ENCODE peak calls at places on chromosomes 16 and 17, in six cellular contexts. M is H1, I is GM12891, Y is HepG2, Z is GM12878, H is K562. U is an unnamed sample.

GRCh38 chr16:2271848-2272461 is 4.0 kb upstream of the RNPS1 start:
- DNase-seq in M (no peak), Y (no peak), H (no peak), Z (no peak), I (no peak), U (no peak)

GRCh38 chr17:63433746-63434591 is 12.1 kb downstream of the CYB561 start:
- DNase-seq in M (no peak), Z (no peak), H (no peak), Y (no peak), I (no peak), U (no peak)

GRCh38 chr16:9476744-9477143 is 385.3 kb downstream of the HAPSTR1 start:
- DNase-seq in Y (no peak), I (no peak), H (no peak), Z (no peak), M (no peak), U (no peak)

GRCh38 chr16:67719778-67720144 is 645 bp upstream of the GFOD2 start:
- DNase-seq in Y (peak), I (no peak), M (no peak), Z (no peak), H (peak), U (no peak)

GRCh38 chr16:1826691-1827573 is at the start of the genes FAHD1 and HAGH:
- DNase-seq in Y (peak), I (peak), M (peak), Z (peak), H (peak), U (peak)

GRCh38 chr16:85995591-85996461 is 96.9 kb downstream of the IRF8 start:
- DNase-seq in Y (no peak), M (no peak), Z (peak), H (no peak), I (no peak), U (no peak)

GRCh38 chr16:12583237-12583897 is 220.3 kb downstream of the CPPED1 start:
- DNase-seq in H (no peak), Y (no peak), M (no peak), Z (no peak), I (no peak), U (no peak)

GRCh38 chr17:79981661-79982101 is 54.0 kb downstream of the TBC1D16 start:
- DNase-seq in M (no peak), Y (no peak), Z (no peak), H (no peak), I (no peak), U (no peak)

GRCh38 chr17:34623856-34624766 is 44.7 kb downstream of the TMEM132E start:
- DNase-seq in I (no peak), M (no peak), H (no peak), Y (peak), Z (no peak), U (no peak)

GRCh38 chr17:74245818-74246204 is 28.2 kb upstream of the DNAI2 start:
- DNase-seq in Z (no peak), H (no peak), I (no peak), Y (no peak), M (no peak), U (no peak)

GRCh38 chr17:73643012-73643845 is 1.0 kb downstream of the SDK2 start:
- DNase-seq in I (peak), M (no peak), Z (no peak), H (no peak), Y (no peak), U (no peak)

GRCh38 chr16:57888128-57888527 is 82.8 kb downstream of the CNGB1 start:
- DNase-seq in H (no peak), Z (no peak), I (no peak), M (no peak), Y (no peak), U (no peak)

GRCh38 chr16:57887711-57888110 is 83.2 kb downstream of the CNGB1 start:
- DNase-seq in I (no peak), Y (no peak), M (no peak), H (no peak), Z (no peak), U (no peak)

GRCh38 chr16:57889960-57890751 is 80.8 kb downstream of the CNGB1 start:
- DNase-seq in H (no peak), I (no peak), Z (no peak), Y (no peak), M (no peak), U (no peak)

GRCh38 chr16:57889522-57889921 is 81.4 kb downstream of the CNGB1 start:
- DNase-seq in M (no peak), Z (no peak), I (no peak), H (no peak), Y (no peak), U (no peak)

GRCh38 chr16:57889111-57889510 is 81.8 kb downstream of the CNGB1 start:
- DNase-seq in I (no peak), Y (no peak), H (no peak), Z (no peak), M (no peak), U (no peak)
- TF ChIP-seq POLR2A in I (no peak), Y (no peak), H (no peak), Z (no peak), M (no peak), U (no peak)

GRCh38 chr17:20094777-20095176 is 85.6 kb downstream of the SPECC1 start:
- DNase-seq in Y (no peak), I (no peak), M (no peak), H (no peak), Z (no peak), U (no peak)

GRCh38 chr17:20089795-20090547 is 80.8 kb downstream of the SPECC1 start:
- DNase-seq in Y (no peak), Z (no peak), M (no peak), I (peak), H (no peak), U (no peak)

GRCh38 chr17:20091161-20092029 is 82.2 kb downstream of the SPECC1 start:
- DNase-seq in Y (no peak), H (no peak), I (no peak), Z (no peak), M (no peak), U (no peak)

GRCh38 chr17:20092973-20093626 is 83.9 kb downstream of the SPECC1 start:
- DNase-seq in Z (no peak), Y (no peak), H (no peak), I (no peak), M (no peak), U (no peak)

GRCh38 chr17:20092292-20092867 is 83.2 kb downstream of the SPECC1 start:
- DNase-seq in H (no peak), Y (no peak), Z (no peak), M (no peak), I (no peak), U (no peak)
- TF ChIP-seq TAF1 in H (no peak), Y (no peak), Z (no peak), M (no peak), I (no peak), U (no peak)

DNA sequence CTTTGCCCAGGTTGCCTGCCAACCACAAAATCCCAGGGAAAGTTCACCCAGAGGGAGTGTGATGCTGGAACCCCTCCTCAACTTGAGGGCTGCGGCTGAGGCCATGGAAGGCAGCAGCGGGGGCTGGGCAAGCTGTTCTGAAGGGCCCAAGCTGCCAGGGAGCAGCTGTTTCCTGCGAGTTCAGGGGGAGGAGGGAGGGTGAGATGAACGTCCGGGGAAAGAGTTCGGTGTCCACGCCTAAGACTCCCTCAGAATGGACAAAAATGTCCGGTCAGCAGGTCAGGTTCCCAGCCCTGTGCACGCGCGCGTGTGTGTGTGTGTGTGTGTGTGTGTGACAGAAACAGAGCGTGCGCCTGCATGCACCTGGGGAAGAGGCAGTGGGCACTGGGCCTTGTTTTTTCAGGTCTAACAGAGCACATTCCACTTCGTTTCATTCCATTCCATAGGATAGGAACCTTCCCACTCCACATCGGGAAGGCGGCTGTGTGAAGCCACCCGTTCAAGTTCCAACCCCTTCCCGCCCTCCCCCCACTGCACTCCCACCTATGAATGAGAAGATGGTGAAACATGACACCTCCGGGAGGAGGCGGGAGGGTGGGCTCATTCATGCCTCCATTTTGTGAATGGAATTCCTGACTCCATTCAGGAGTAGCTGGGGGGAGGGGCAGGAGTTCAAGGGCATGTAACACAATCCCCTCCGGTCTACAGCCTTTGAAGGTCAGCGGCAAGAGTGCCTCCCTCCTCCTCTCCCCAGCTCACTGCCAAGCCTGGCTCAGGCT is 15.6 kb downstream of the ETV4 start:
- DNase-seq in Y (peak), Z (no peak), M (peak), H (peak), I (no peak), U (no peak)
- TF ChIP-seq POLR2AphosphoS5 in Y (peak), Z (no peak), M (peak), H (peak), I (no peak), U (no peak)

DNA sequence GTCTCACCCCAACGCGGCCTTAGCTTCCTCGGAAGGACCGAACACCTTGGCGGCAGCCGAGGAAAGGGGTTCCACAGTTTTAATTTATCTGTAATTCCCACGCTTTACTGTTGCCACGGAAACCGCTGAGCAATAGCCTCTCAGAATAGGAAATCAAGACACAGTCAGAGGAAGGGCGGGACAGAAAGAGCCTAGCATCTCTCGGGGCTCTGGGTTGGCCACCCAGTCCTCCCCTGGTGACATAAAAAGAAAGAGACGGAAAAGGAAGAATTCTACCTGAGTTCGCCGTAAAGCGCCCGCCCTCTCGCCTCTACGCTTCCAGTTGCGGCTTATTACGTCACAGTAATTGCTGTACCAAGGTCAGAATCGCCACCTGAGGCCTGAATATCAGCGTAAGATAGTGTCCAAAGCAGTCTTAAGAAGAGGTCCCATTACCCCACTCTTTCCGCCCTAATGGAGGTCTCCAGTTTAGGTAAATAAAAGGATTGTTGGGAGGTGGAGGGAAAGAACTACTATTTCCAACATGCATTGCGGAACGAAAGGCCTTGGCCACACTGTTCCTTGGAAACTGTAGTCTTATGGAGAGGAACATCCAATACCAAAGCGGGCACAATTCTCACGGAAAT is 761 bp upstream of the NBR1 start:
- DNase-seq in Y (peak), M (peak), Z (peak), I (peak), H (peak), U (peak)
- TF ChIP-seq POLR2A in Y (no peak), M (no peak), Z (no peak), I (no peak), H (peak), U (no peak)

DNA sequence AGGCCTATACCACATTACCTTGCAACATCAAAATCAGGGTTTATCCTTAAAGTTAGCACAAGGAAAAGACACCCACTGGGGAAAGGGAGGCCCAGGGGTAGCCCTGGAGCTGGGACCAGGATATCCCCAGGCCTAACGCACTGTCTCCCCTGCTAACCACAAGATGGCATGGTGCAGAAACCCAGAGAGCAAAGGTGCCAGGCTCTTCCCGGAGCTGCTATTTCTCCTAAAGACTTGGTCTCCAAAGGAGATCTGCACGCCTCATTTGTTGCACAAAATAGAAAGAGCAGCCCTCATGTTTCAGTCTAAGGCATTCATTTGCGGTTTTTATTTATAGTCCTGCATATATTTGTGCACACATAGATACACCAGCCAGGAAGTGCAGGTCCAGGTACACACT is 408.6 kb downstream of the SOX9 start:
- DNase-seq in M (no peak), Z (no peak), Y (no peak), H (no peak), I (no peak), U (no peak)
- TF ChIP-seq TAF1 in M (no peak), Z (no peak), Y (no peak), H (no peak), I (no peak), U (no peak)

GRCh38 chr16:57592591-57593003 is 35.8 kb upstream of the ADGRG1 start:
- DNase-seq in I (no peak), H (no peak), Z (no peak), M (no peak), Y (no peak), U (no peak)
- TF ChIP-seq POLR2AphosphoS5 in I (no peak), H (no peak), Z (no peak), M (no peak), Y (no peak), U (no peak)

GRCh38 chr16:79018952-79019506 is 581.5 kb downstream of the MAF start:
- DNase-seq in Y (no peak), H (no peak), Z (no peak), I (no peak), M (no peak), U (no peak)
- TF ChIP-seq POLR2A in Y (no peak), H (no peak), Z (no peak), I (no peak), M (no peak), U (no peak)

U was measured in GM12892.